ENCODE peak calls at places on chromosomes 2 and 18, in six cellular contexts. Y is HCT116; I is fibroblast of lung; P is epithelial cell of esophagus; X is Peyer's patch; F is CD4-positive, CD25-positive, alpha-beta regulatory T cell. N is an unnamed sample.

GRCh38 chr2:184597571-184597980 is 753 bp upstream of the ZNF804A start:
- DNase-seq in Y (peak; percentile 26), I (peak; percentile 69), P (peak; percentile 19), X (peak; percentile 29), F (no peak), N (no peak)

GRCh38 chr2:60759654-60760053 is 3.6 kb downstream of the PAPOLG start:
- DNase-seq in Y (no peak), I (no peak), P (no peak), X (no peak), F (no peak), N (no peak)

GRCh38 chr2:160994141-160995002 is 165.9 kb upstream of the TANK start:
- DNase-seq in Y (peak; percentile 66), I (peak; percentile 85), P (peak; percentile 94), X (peak; percentile 55), F (peak; percentile 86), N (peak; percentile 76)

GRCh38 chr2:5725794-5726463 is 33.7 kb downstream of the SOX11 start:
- DNase-seq in Y (no peak), I (peak; percentile 73), P (no peak), X (no peak), F (no peak), N (no peak)

GRCh38 chr2:226684563-226684959 is 115.1 kb downstream of the IRS1 start:
- DNase-seq in Y (no peak), I (no peak), P (no peak), X (no peak), F (no peak), N (no peak)

GRCh38 chr18:11387880-11388279 is 221.5 kb upstream of the SLC35G4 start:
- DNase-seq in Y (peak; percentile 70), I (peak; percentile 32), P (peak; percentile 0), X (peak; percentile 22), F (no peak), N (peak; percentile 32)

GRCh38 chr2:85133751-85134254 is 611 bp downstream of the TCF7L1 start:
- DNase-seq in Y (no peak), I (peak; percentile 42), P (peak; percentile 43), X (no peak), F (peak; percentile 9), N (no peak)

GRCh38 chr2:62147610-62148301 is 48.2 kb upstream of the B3GNT2 start:
- DNase-seq in Y (no peak), I (peak; percentile 72), P (peak; percentile 92), X (no peak), F (no peak), N (no peak)

GRCh38 chr2:181673178-181673577 is 7.1 kb downstream of the NEUROD1 start:
- DNase-seq in Y (no peak), I (no peak), P (no peak), X (no peak), F (no peak), N (no peak)

GRCh38 chr2:207160115-207160514 is 5.6 kb downstream of the KLF7 start:
- DNase-seq in Y (no peak), I (peak; percentile 53), P (no peak), X (no peak), F (no peak), N (no peak)

DNA sequence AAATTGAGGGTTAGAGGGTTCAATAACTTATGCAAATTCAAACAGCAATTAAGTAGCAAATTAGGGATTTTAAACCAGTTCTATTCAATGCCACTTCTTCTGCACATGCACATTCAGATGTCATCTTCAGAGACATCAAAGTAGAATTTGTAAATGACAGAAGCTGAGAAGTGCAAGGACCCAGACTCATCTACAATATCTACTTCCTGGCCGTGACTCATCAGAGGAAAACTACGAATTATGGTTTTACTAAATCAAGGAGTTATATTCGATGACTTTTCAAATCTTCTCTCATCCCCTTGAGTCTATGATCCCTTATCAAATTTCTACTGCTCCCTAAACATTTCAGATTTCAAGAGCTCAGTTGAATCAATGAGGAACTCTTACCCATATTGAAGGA is 20.0 kb upstream of the STAT4 start:
- DNase-seq in Y (no peak), I (peak; percentile 23), P (peak; percentile 53), X (no peak), F (no peak), N (no peak)
- H3K4me3 ChIP-seq in Y (no peak overlapping the region), I (no peak overlapping the region), P (no peak overlapping the region), X (no peak overlapping the region), F (no peak overlapping the region), N (no peak overlapping the region)

GRCh38 chr2:237487496-237487895 is 445 bp downstream of the MLPH start:
- DNase-seq in Y (no peak), I (no peak), P (no peak), X (no peak), F (no peak), N (no peak)
- H3K4me3 ChIP-seq in Y (peak overlapping the region; percentile 74), I (peak overlapping the region; percentile 46), P (peak overlapping the region; percentile 55), X (no peak overlapping the region), F (no peak overlapping the region), N (no peak overlapping the region)

DNA sequence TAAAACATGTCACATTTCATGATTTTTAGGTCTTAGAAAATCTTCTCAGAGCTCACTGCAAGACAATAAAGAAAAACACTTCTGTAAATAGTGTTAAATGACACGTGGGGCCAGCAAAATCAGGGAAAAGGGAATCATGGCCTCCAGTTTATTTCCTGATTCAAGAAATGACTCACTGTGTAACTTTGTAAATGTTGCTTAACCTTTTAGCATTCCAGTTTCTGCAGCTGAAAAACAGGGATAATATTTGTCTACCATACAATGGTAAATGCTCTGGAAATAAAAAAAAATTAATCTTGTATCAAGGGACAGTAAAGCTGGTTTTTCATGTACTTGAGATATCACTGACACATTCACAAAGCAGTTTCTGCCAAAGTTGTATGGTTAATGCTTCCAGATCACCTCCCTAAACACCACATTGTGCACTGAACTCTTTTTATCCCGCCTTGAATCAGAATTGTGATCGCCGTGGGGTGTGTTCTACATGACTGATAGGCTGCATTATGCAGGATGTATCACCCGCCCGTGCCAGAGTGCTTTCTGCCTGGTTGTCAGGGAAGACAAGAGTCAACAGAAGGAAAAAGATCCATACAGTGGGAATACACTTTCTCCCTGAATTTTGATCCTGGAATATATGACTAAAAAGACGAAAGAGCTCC is 238.8 kb downstream of the IKZF2 start:
- DNase-seq in Y (no peak), I (peak; percentile 63), P (peak; percentile 97), X (no peak), F (no peak), N (no peak)
- H3K4me3 ChIP-seq in Y (no peak overlapping the region), I (no peak overlapping the region), P (no peak overlapping the region), X (no peak overlapping the region), F (no peak overlapping the region), N (no peak overlapping the region)

GRCh38 chr2:32758232-32758631 is 130.4 kb downstream of the TTC27 start:
- DNase-seq in Y (no peak), I (no peak), P (no peak), X (no peak), F (no peak), N (no peak)
- H3K4me3 ChIP-seq in Y (no peak overlapping the region), I (no peak overlapping the region), P (no peak overlapping the region), X (no peak overlapping the region), F (no peak overlapping the region), N (no peak overlapping the region)

GRCh38 chr2:88074854-88075292 is 7.2 kb downstream of the SMYD1 start:
- DNase-seq in Y (no peak), I (peak; percentile 89), P (peak; percentile 85), X (no peak), F (no peak), N (no peak)
- H3K4me3 ChIP-seq in Y (no peak overlapping the region), I (no peak overlapping the region), P (no peak overlapping the region), X (no peak overlapping the region), F (no peak overlapping the region), N (no peak overlapping the region)

DNA sequence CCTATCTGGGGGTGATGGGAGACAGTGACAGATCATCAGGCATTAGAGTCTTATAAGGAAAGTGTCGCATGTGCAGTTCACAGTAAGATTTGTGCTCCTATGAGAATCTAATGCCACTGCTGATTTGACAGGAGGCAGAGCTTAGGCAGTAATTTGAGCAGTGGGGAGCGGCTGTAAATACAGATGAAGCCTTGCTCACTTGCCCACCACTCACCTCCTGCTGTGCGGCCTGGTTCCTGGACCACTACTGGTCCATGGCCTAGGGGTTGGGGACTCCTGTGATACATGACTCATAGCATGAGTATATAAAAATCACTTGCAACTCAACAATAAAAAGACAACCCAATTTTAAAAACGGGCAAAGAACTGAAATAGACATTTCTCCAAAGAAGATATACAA is 71.1 kb upstream of the ACAA2 start:
- DNase-seq in Y (no peak), I (no peak), P (no peak), X (no peak), F (no peak), N (no peak)
- H3K4me3 ChIP-seq in Y (no peak overlapping the region), I (no peak overlapping the region), P (no peak overlapping the region), X (no peak overlapping the region), F (no peak overlapping the region), N (no peak overlapping the region)

GRCh38 chr2:55009277-55010055 is 40.8 kb downstream of the RTN4 start:
- DNase-seq in Y (no peak), I (no peak), P (no peak), X (no peak), F (peak; percentile 46), N (no peak)
- H3K4me3 ChIP-seq in Y (no peak overlapping the region), I (peak overlapping the region; percentile 17), P (peak overlapping the region; percentile 34), X (no peak overlapping the region), F (peak overlapping the region; percentile 98), N (no peak overlapping the region)